ENCODE peak calls at places on chromosome 7, in five cellular contexts. U is CD8-positive, alpha-beta T cell; L is glutamatergic neuron; H is left lung; P is astrocyte of the spinal cord. T is an unnamed sample.

GRCh38 chr7:129684777-129685176 is 73.3 kb downstream of the NRF1 start:
- DNase-seq in U (no peak), L (no peak), H (no peak), P (no peak), T (no peak)

GRCh38 chr7:150586068-150586777 is 19.0 kb downstream of the GIMAP4 start:
- DNase-seq in U (no peak), L (no peak), H (no peak), P (no peak), T (no peak)

GRCh38 chr7:144390481-144390880 is 13.0 kb downstream of the NOBOX start:
- DNase-seq in U (no peak), L (no peak), H (no peak), P (no peak), T (peak; percentile 5)

GRCh38 chr7:17304926-17305325 is 6.5 kb downstream of the AHR start:
- DNase-seq in U (no peak), L (no peak), H (no peak), P (peak; percentile 94), T (no peak)

GRCh38 chr7:151115121-151115835 is 29.0 kb downstream of the AGAP3 start:
- DNase-seq in U (no peak), L (peak; percentile 51), H (peak; percentile 79), P (no peak), T (no peak)

GRCh38 chr7:538764-539685 is 19.4 kb upstream of the PDGFA start:
- DNase-seq in U (no peak), L (no peak), H (peak; percentile 80), P (no peak), T (no peak)

GRCh38 chr7:93977551-93977950 is 26.6 kb downstream of the BET1 start:
- DNase-seq in U (no peak), L (no peak), H (no peak), P (no peak), T (no peak)

GRCh38 chr7:109873296-109873695 is 1217.6 kb upstream of the LRRN3 start:
- DNase-seq in U (no peak), L (no peak), H (peak; percentile 23), P (no peak), T (no peak)

GRCh38 chr7:98165827-98166667 is 45.2 kb upstream of the BHLHA15 start:
- DNase-seq in U (peak; percentile 9), L (peak; percentile 77), H (peak; percentile 89), P (peak; percentile 10), T (no peak)

GRCh38 chr7:128404826-128405344 is 4.9 kb downstream of the IMPDH1 start:
- DNase-seq in U (no peak), L (no peak), H (no peak), P (no peak), T (no peak)

GRCh38 chr7:34058791-34059550 is 153.6 kb downstream of the BMPER start:
- DNase-seq in U (no peak), L (peak; percentile 45), H (no peak), P (no peak), T (no peak)

GRCh38 chr7:55573526-55573925 is 1.2 kb upstream of the VOPP1 start:
- DNase-seq in U (no peak), L (no peak), H (no peak), P (no peak), T (no peak)

GRCh38 chr7:82778021-82778420 is 334.4 kb upstream of the CACNA2D1 start:
- DNase-seq in U (no peak), L (no peak), H (no peak), P (peak; percentile 7), T (no peak)

GRCh38 chr7:92763636-92764423 is 72.5 kb downstream of the CDK6 start:
- DNase-seq in U (no peak), L (no peak), H (no peak), P (peak; percentile 76), T (no peak)

GRCh38 chr7:118006979-118007378 is 133.7 kb upstream of the CTTNBP2 start:
- DNase-seq in U (no peak), L (no peak), H (no peak), P (no peak), T (no peak)

GRCh38 chr7:139441961-139442360 is 41.5 kb downstream of the KLRG2 start:
- DNase-seq in U (no peak), L (no peak), H (no peak), P (no peak), T (no peak)

GRCh38 chr7:2838873-2839578 is 5.1 kb downstream of the GNA12 start:
- DNase-seq in U (no peak), L (no peak), H (no peak), P (no peak), T (no peak)

GRCh38 chr7:50268223-50268622 is 36.3 kb upstream of the IKZF1 start:
- DNase-seq in U (no peak), L (no peak), H (no peak), P (no peak), T (no peak)

GRCh38 chr7:12064716-12065115 is 146.4 kb upstream of the TMEM106B start:
- DNase-seq in U (no peak), L (no peak), H (no peak), P (no peak), T (no peak)

GRCh38 chr7:12056977-12057376 is 154.1 kb upstream of the TMEM106B start:
- DNase-seq in U (no peak), L (no peak), H (no peak), P (no peak), T (no peak)

GRCh38 chr7:12066561-12066960 is 144.5 kb upstream of the TMEM106B start:
- DNase-seq in U (no peak), L (no peak), H (no peak), P (no peak), T (no peak)

GRCh38 chr7:12066004-12066403 is 145.1 kb upstream of the TMEM106B start:
- DNase-seq in U (no peak), L (no peak), H (no peak), P (no peak), T (no peak)

DNA sequence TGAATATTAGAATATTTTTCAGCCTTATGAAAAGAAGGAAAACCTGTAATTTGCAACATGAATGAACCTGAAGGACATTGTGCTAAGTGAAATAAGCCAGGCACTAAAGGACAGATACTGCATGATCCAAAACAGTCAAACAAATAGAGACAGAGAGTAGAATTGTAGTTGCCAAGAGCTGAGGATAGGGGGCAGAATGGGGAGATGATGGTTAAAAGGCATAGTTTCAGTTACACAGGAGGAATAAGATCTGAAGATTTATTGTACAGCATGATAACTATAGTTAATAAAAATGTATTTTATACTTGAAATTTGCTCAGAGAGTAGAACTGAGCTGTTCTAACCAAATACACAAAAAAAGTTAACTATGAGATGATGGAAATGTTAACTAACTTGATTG is 149.0 kb upstream of the TMEM106B start:
- DNase-seq in U (no peak), L (no peak), H (no peak), P (no peak), T (no peak)
- TF ChIP-seq CTCF in U (no peak), L (peak; percentile 40), H (no peak), P (peak; percentile 24), T (no peak)

GRCh38 chr7:134905375-134905774 is 80.9 kb upstream of the AGBL3 start:
- DNase-seq in U (no peak), L (no peak), H (no peak), P (peak; percentile 91), T (no peak)
- TF ChIP-seq CTCF in U (no peak), L (no peak), H (no peak), P (peak; percentile 51), T (no peak)

GRCh38 chr7:42886129-42886528 is 25.7 kb downstream of the C7orf25 start:
- DNase-seq in U (no peak), L (no peak), H (no peak), P (no peak), T (no peak)
- TF ChIP-seq CTCF in U (peak; percentile 13), L (peak; percentile 39), H (peak; percentile 26), P (peak; percentile 50), T (no peak)

DNA sequence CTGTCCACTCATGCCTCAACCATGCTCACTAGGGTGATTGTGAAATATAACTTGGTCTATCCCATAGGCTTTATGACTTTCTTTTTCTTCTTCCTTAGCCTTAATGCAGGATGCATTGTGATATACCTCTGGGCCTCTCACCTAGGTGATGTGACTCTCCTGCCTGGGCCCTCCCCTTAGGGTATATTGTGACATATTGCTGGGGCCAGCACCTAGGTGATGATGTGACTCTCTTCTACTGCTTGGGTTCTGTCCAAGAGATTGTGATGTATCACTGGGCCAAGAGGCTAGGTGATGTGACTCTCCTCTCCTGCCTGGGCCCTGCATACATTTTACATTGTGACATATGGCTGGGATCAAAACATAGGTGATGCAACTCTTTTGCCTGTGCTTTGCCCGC is 14.7 kb upstream of the ZNF107 start:
- DNase-seq in U (no peak), L (no peak), H (no peak), P (no peak), T (no peak)
- TF ChIP-seq CTCF in U (no peak), L (no peak), H (no peak), P (no peak), T (no peak)